ENCODE peak calls at places on chromosome 19, in eight cellular contexts. H, V, N, G, K, B, M and A are unnamed samples.

GRCh38 chr19:19372656-19373416 is 32.6 kb upstream of the GATAD2A start:
- DNase-seq in M (peak; percentile 72), N (no peak), G (no peak), B (peak; percentile 47), V (peak; percentile 45), H (no peak), K (no peak), A (peak; percentile 46)

GRCh38 chr19:33174186-33174585 is 19.9 kb upstream of the LRP3 start:
- DNase-seq in M (no peak), K (no peak), G (no peak), V (no peak), B (no peak), H (no peak), N (no peak), A (no peak)

GRCh38 chr19:2782936-2783780 is at the start of gene SGTA:
- DNase-seq in M (peak; percentile 98), G (peak; percentile 97), B (peak; percentile 99), K (peak; percentile 97), N (peak; percentile 99), V (peak; percentile 99), H (peak; percentile 95), A (peak; percentile 97)

GRCh38 chr19:38394488-38394887 is 6.0 kb downstream of the SPRED3 start:
- DNase-seq in B (peak; percentile 50), N (no peak), V (no peak), H (no peak), K (no peak), G (no peak), M (peak; percentile 86), A (no peak)

GRCh38 chr19:34126966-34127365 is 45.3 kb upstream of the LSM14A start:
- DNase-seq in V (no peak), M (no peak), B (no peak), H (no peak), K (no peak), G (no peak), N (no peak), A (no peak)

GRCh38 chr19:35479278-35479677 is 11.0 kb downstream of the KRTDAP start:
- DNase-seq in M (no peak), H (no peak), N (no peak), K (no peak), B (no peak), G (no peak), V (no peak), A (no peak)

GRCh38 chr19:21900401-21900800 is 64.4 kb upstream of the ZNF43 start:
- DNase-seq in V (no peak), G (no peak), H (no peak), K (no peak), B (no peak), M (no peak), N (no peak), A (no peak)

GRCh38 chr19:44579663-44580365 is 33.5 kb upstream of the IGSF23 start:
- DNase-seq in B (no peak), G (no peak), M (no peak), N (no peak), K (no peak), V (no peak), H (no peak), A (no peak)

GRCh38 chr19:373391-374182 is 29.0 kb upstream of the MIER2 start:
- DNase-seq in M (no peak), B (no peak), N (peak; percentile 29), V (no peak), K (no peak), G (peak; percentile 65), H (no peak), A (no peak)

GRCh38 chr19:46614114-46614701 is 10.7 kb downstream of the PTGIR start:
- DNase-seq in N (peak; percentile 88), K (peak; percentile 51), H (no peak), V (peak; percentile 75), G (peak; percentile 88), B (peak; percentile 67), M (peak; percentile 77), A (peak; percentile 90)

GRCh38 chr19:50206191-50206590 is 2.8 kb downstream of the MYH14 start:
- DNase-seq in V (no peak), N (no peak), B (no peak), M (no peak), G (no peak), H (no peak), K (no peak), A (no peak)

GRCh38 chr19:10899171-10899653 is 27.9 kb downstream of the CARM1 start:
- DNase-seq in K (no peak), H (no peak), M (no peak), G (no peak), N (no peak), V (no peak), B (no peak), A (no peak)

GRCh38 chr19:34960940-34961679 is 2.9 kb downstream of the ZNF792 start:
- DNase-seq in B (no peak), N (no peak), H (no peak), K (no peak), M (no peak), V (no peak), G (peak; percentile 54), A (no peak)

GRCh38 chr19:39067104-39067503 is 17.1 kb upstream of the ACP7 start:
- DNase-seq in B (no peak), K (no peak), V (no peak), H (no peak), N (no peak), G (no peak), M (no peak), A (no peak)

GRCh38 chr19:46944918-46945628 is 74.6 kb upstream of the NPAS1 start:
- DNase-seq in M (no peak), G (no peak), K (peak; percentile 39), H (no peak), V (peak; percentile 70), N (peak; percentile 44), B (peak; percentile 72), A (no peak)

GRCh38 chr19:46723023-46723461 is 6.1 kb upstream of the PRKD2 start:
- DNase-seq in V (no peak), M (no peak), B (no peak), K (no peak), G (no peak), N (no peak), H (no peak), A (no peak)

GRCh38 chr19:14023404-14024235 is 4.3 kb upstream of the RLN3 start:
- DNase-seq in M (peak; percentile 37), G (no peak), B (peak; percentile 42), N (no peak), K (no peak), V (peak; percentile 44), H (no peak), A (peak; percentile 65)
- TF ChIP-seq CTCF in M (no peak), G (peak; percentile 74), B (peak; percentile 30), N (no peak), K (peak; percentile 40), V (peak; percentile 46), H (peak; percentile 66), A (peak; percentile 64)

DNA sequence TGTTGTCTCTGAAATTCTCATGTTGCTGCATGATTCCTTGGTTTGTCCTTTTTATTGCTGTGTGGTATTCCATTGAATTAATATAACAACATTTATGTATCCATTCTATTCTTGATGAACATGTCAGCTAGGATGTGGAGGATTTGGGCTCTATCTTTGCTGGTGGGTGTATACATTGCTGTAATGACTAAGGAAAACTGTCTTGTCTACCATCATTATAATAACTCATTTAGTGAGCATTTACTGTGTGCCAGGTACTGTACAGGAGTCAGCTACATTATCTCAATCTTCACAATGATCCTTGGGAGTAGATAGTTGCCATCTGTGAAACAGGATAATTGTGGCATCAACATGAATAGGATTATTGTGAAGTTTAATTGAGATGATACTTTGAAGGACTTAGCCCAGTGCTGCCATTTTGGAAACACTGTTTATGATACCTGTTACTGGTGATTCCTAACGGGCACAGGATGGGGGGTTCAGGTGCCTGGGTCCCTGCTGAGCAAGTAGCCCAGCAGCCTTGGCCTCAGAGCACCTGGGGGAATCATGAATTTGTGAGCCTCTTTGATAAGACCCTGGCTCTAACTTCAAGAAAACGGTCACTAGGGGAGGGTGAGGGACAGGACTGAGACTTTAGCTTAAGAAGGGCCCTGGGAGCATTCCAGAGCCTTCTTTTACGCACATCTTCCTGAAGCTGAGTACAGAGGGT is 1.8 kb upstream of the CCNE1 start:
- DNase-seq in K (no peak), V (no peak), H (no peak), N (peak; percentile 26), B (no peak), G (no peak), M (no peak), A (no peak)
- TF ChIP-seq CTCF in K (no peak), V (no peak), H (no peak), N (no peak), B (no peak), G (no peak), M (no peak), A (no peak)

GRCh38 chr19:17572640-17573039 is 17.2 kb downstream of the COLGALT1 start:
- DNase-seq in G (no peak), M (no peak), H (no peak), V (no peak), K (no peak), B (no peak), N (no peak), A (no peak)

GRCh38 chr19:17577698-17578097 is 22.2 kb downstream of the COLGALT1 start:
- DNase-seq in H (no peak), M (no peak), B (no peak), V (no peak), K (no peak), G (no peak), N (no peak), A (no peak)

GRCh38 chr19:17579523-17580244 is 24.2 kb downstream of the COLGALT1 start:
- DNase-seq in K (no peak), B (peak; percentile 36), V (peak; percentile 26), H (no peak), M (peak; percentile 85), G (no peak), N (peak; percentile 82), A (peak; percentile 69)

GRCh38 chr19:17576758-17577532 is 21.5 kb downstream of the COLGALT1 start:
- DNase-seq in H (no peak), G (peak; percentile 78), B (no peak), N (peak; percentile 68), V (no peak), K (no peak), M (peak; percentile 34), A (peak; percentile 25)

DNA sequence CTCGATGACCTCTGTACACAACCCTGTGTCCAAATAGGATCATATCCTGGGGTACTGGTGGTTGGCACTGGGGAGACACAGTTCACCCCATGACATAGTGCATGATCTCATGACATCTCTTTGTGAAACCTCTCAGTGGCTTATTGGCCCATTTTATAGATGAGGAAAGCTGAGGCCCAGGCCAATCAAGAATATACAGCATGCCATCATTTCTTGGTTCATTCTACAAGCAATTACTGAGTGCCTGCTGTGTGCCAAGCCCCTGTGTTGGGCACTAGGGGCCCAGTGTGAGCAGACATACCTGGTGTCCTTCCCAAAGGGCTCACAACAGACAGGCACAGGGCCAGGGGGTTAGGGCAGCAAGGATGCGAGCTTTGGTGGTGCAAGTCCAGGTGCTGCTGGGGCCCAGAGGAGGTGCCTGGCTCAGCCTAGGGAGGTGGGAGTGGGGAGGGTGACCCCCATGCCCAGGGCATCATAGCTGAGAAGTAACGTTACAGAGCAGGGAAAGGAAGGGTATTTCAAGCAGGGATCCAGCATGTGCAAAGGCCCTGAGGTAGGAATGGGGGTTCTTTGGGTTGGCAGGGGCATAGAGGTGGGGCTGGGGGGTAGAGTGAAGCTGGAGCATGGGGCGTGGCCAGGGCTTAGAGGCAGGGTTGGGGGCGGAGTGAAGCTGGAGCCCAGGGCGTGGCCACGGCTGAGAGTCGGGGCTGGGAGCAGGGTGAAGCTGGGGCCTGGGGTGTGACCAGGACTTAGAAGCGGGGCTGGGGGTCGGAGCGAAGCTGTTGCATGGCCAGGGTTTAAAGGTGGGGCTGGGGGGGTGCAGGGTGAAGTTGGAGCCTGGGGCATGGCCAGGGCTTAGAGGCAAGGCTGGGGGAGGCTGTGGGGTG is 20.7 kb downstream of the COLGALT1 start:
- DNase-seq in M (no peak), H (no peak), B (no peak), K (no peak), N (no peak), V (no peak), G (no peak), A (no peak)
- TF ChIP-seq CTCF in M (no peak), H (no peak), B (no peak), K (no peak), N (no peak), V (no peak), G (no peak), A (no peak)

GRCh38 chr19:49119411-49120324 is at the start of gene PPFIA3:
- DNase-seq in H (no peak), M (no peak), N (peak; percentile 80), V (peak; percentile 54), B (peak; percentile 61), K (no peak), G (no peak), A (peak; percentile 78)
- TF ChIP-seq CTCF in H (no peak), M (no peak), N (no peak), V (no peak), B (no peak), K (no peak), G (no peak), A (no peak)